ENCODE peak calls at places on chromosomes 1 and 21, in ten cellular contexts. R, I, D, G, C, K, N, A, Y and Z are unnamed samples.

GRCh38 chr1:8055973-8056372 is 29.9 kb upstream of the ERRFI1 start:
- DNase-seq in R (no peak), I (no peak), D (no peak), G (no peak), C (no peak), K (no peak), N (no peak), A (no peak), Y (no peak), Z (no peak)

GRCh38 chr1:41461790-41462679 is 22.4 kb downstream of the EDN2 start:
- DNase-seq in R (no peak), I (no peak), D (no peak), G (no peak), C (no peak), K (no peak), N (no peak), A (no peak), Y (no peak), Z (no peak)

GRCh38 chr1:36626435-36626834 is 143.7 kb upstream of the CSF3R start:
- DNase-seq in R (no peak), I (no peak), D (no peak), G (no peak), C (no peak), K (no peak), N (no peak), A (no peak), Y (no peak), Z (no peak)

GRCh38 chr1:2860476-2861142 is 59.1 kb upstream of the TTC34 start:
- DNase-seq in R (no peak), I (peak), D (no peak), G (no peak), C (no peak), K (no peak), N (no peak), A (no peak), Y (no peak), Z (no peak)

GRCh38 chr1:52585474-52585873 is 16.7 kb upstream of the GPX7 start:
- DNase-seq in R (no peak), I (no peak), D (no peak), G (no peak), C (no peak), K (no peak), N (no peak), A (no peak), Y (no peak), Z (no peak)

GRCh38 chr1:46246548-46247432 is 773 bp upstream of the RAD54L start:
- DNase-seq in R (peak), I (peak), D (peak), G (peak), C (peak), K (no peak), N (no peak), A (no peak), Y (peak), Z (no peak)

GRCh38 chr1:184792450-184792969 is 37.9 kb upstream of the EDEM3 start:
- DNase-seq in R (peak), I (peak), D (peak), G (peak), C (peak), K (peak), N (peak), A (peak), Y (no peak), Z (peak)

GRCh38 chr1:178243119-178243518 is 149.2 kb downstream of the RASAL2 start:
- DNase-seq in R (no peak), I (no peak), D (no peak), G (no peak), C (no peak), K (no peak), N (no peak), A (no peak), Y (no peak), Z (no peak)

GRCh38 chr1:92909321-92909720 is 51.9 kb downstream of the DIPK1A start:
- DNase-seq in R (peak), I (no peak), D (no peak), G (no peak), C (no peak), K (no peak), N (peak), A (no peak), Y (no peak), Z (peak)

GRCh38 chr1:156608036-156608674 is 6.9 kb upstream of the GPATCH4 start:
- DNase-seq in R (no peak), I (no peak), D (no peak), G (peak), C (no peak), K (peak), N (peak), A (no peak), Y (peak), Z (no peak)

GRCh38 chr1:159944623-159945455 is 574 bp downstream of the IGSF9 start:
- DNase-seq in R (no peak), I (no peak), D (no peak), G (no peak), C (no peak), K (no peak), N (no peak), A (no peak), Y (no peak), Z (no peak)

GRCh38 chr1:88021529-88021928 is 662.5 kb upstream of the PKN2 start:
- DNase-seq in R (no peak), I (no peak), D (no peak), G (no peak), C (no peak), K (no peak), N (no peak), A (no peak), Y (no peak), Z (no peak)

GRCh38 chr1:154534263-154534844 is 24.1 kb downstream of the UBE2Q1 start:
- DNase-seq in R (no peak), I (no peak), D (no peak), G (peak), C (no peak), K (peak), N (no peak), A (no peak), Y (peak), Z (no peak)

GRCh38 chr21:16551101-16551695 is 821.4 kb downstream of the USP25 start:
- DNase-seq in R (no peak), I (no peak), D (no peak), G (no peak), C (no peak), K (no peak), N (no peak), A (no peak), Y (no peak), Z (no peak)

GRCh38 chr1:206524739-206525364 is 17.5 kb downstream of the RASSF5 start:
- DNase-seq in R (no peak), I (no peak), D (no peak), G (no peak), C (no peak), K (no peak), N (no peak), A (no peak), Y (no peak), Z (no peak)

GRCh38 chr1:45929257-45929687 is 125.9 kb downstream of the MAST2 start:
- DNase-seq in R (peak), I (no peak), D (no peak), G (peak), C (no peak), K (no peak), N (no peak), A (no peak), Y (no peak), Z (no peak)

GRCh38 chr1:53061859-53062714 is at the start of gene PODN:
- DNase-seq in R (no peak), I (peak), D (no peak), G (no peak), C (peak), K (no peak), N (no peak), A (no peak), Y (no peak), Z (no peak)

GRCh38 chr1:180530501-180530900 is 28.1 kb upstream of the ACBD6 start:
- DNase-seq in R (no peak), I (peak), D (no peak), G (no peak), C (no peak), K (no peak), N (peak), A (no peak), Y (no peak), Z (peak)

GRCh38 chr1:47637111-47637685 is 199.4 kb downstream of the FOXD2 start:
- DNase-seq in R (no peak), I (no peak), D (no peak), G (no peak), C (no peak), K (no peak), N (no peak), A (no peak), Y (no peak), Z (no peak)

GRCh38 chr1:55259906-55260608 is 44.9 kb upstream of the USP24 start:
- DNase-seq in R (no peak), I (no peak), D (no peak), G (no peak), C (no peak), K (no peak), N (no peak), A (no peak), Y (peak), Z (no peak)

GRCh38 chr21:44932366-44933181 is 7.3 kb upstream of the SLX9 start:
- DNase-seq in R (no peak), I (peak), D (no peak), G (no peak), C (no peak), K (no peak), N (no peak), A (peak), Y (peak), Z (no peak)

GRCh38 chr1:11842154-11843041 is 5.2 kb downstream of the NPPA start:
- DNase-seq in R (no peak), I (peak), D (no peak), G (no peak), C (no peak), K (no peak), N (no peak), A (no peak), Y (peak), Z (no peak)

GRCh38 chr1:180571832-180572636 is 13.3 kb downstream of the OVAAL start:
- DNase-seq in R (no peak), I (no peak), D (no peak), G (no peak), C (no peak), K (no peak), N (no peak), A (no peak), Y (peak), Z (no peak)

GRCh38 chr21:15654171-15654570 is 75.6 kb upstream of the USP25 start:
- DNase-seq in R (no peak), I (no peak), D (no peak), G (no peak), C (no peak), K (no peak), N (no peak), A (no peak), Y (no peak), Z (no peak)

GRCh38 chr1:19963636-19964035 is 15.8 kb downstream of the PLA2G2A start:
- DNase-seq in R (no peak), I (no peak), D (no peak), G (no peak), C (no peak), K (no peak), N (no peak), A (no peak), Y (no peak), Z (no peak)

GRCh38 chr1:10152709-10153284 is 57.6 kb upstream of the KIF1B start:
- DNase-seq in R (no peak), I (no peak), D (peak), G (peak), C (no peak), K (peak), N (peak), A (peak), Y (peak), Z (no peak)

GRCh38 chr1:63630666-63631065 is 37.5 kb downstream of the PGM1 start:
- DNase-seq in R (no peak), I (no peak), D (no peak), G (no peak), C (no peak), K (no peak), N (no peak), A (no peak), Y (no peak), Z (no peak)

GRCh38 chr1:162916407-162916806 is 55.4 kb upstream of the CCDC190 start:
- DNase-seq in R (no peak), I (no peak), D (no peak), G (no peak), C (no peak), K (no peak), N (no peak), A (no peak), Y (no peak), Z (no peak)

GRCh38 chr1:59146056-59146455 is 150.8 kb upstream of the FGGY start:
- DNase-seq in R (no peak), I (no peak), D (no peak), G (no peak), C (no peak), K (no peak), N (no peak), A (no peak), Y (no peak), Z (no peak)

GRCh38 chr1:59149435-59149834 is 147.5 kb upstream of the FGGY start:
- DNase-seq in R (no peak), I (no peak), D (no peak), G (no peak), C (no peak), K (no peak), N (no peak), A (no peak), Y (no peak), Z (no peak)

GRCh38 chr1:59143824-59144223 is 153.1 kb upstream of the FGGY start:
- DNase-seq in R (no peak), I (no peak), D (no peak), G (no peak), C (no peak), K (no peak), N (no peak), A (no peak), Y (no peak), Z (peak)

GRCh38 chr1:59144959-59145358 is 151.9 kb upstream of the FGGY start:
- DNase-seq in R (no peak), I (no peak), D (no peak), G (no peak), C (no peak), K (no peak), N (no peak), A (no peak), Y (no peak), Z (no peak)

GRCh38 chr1:59146651-59147358 is 150.1 kb upstream of the FGGY start:
- DNase-seq in R (no peak), I (peak), D (no peak), G (peak), C (no peak), K (peak), N (no peak), A (peak), Y (peak), Z (no peak)
- H3K4me3 ChIP-seq in R (peak), I (peak), D (peak), G (peak), C (peak), K (peak), N (peak), A (peak), Y (peak), Z (peak)

GRCh38 chr1:175207971-175208370 is 15.4 kb upstream of the KIAA0040 start:
- DNase-seq in R (no peak), I (no peak), D (no peak), G (no peak), C (no peak), K (no peak), N (no peak), A (no peak), Y (no peak), Z (no peak)

GRCh38 chr1:175210744-175211143 is 18.2 kb upstream of the KIAA0040 start:
- DNase-seq in R (no peak), I (no peak), D (no peak), G (no peak), C (no peak), K (no peak), N (no peak), A (no peak), Y (no peak), Z (no peak)

GRCh38 chr1:175209493-175209921 is 16.9 kb upstream of the KIAA0040 start:
- DNase-seq in R (no peak), I (no peak), D (no peak), G (no peak), C (no peak), K (no peak), N (no peak), A (no peak), Y (peak), Z (no peak)

GRCh38 chr1:175206687-175207086 is 14.1 kb upstream of the KIAA0040 start:
- DNase-seq in R (no peak), I (no peak), D (no peak), G (no peak), C (no peak), K (no peak), N (no peak), A (no peak), Y (no peak), Z (no peak)

DNA sequence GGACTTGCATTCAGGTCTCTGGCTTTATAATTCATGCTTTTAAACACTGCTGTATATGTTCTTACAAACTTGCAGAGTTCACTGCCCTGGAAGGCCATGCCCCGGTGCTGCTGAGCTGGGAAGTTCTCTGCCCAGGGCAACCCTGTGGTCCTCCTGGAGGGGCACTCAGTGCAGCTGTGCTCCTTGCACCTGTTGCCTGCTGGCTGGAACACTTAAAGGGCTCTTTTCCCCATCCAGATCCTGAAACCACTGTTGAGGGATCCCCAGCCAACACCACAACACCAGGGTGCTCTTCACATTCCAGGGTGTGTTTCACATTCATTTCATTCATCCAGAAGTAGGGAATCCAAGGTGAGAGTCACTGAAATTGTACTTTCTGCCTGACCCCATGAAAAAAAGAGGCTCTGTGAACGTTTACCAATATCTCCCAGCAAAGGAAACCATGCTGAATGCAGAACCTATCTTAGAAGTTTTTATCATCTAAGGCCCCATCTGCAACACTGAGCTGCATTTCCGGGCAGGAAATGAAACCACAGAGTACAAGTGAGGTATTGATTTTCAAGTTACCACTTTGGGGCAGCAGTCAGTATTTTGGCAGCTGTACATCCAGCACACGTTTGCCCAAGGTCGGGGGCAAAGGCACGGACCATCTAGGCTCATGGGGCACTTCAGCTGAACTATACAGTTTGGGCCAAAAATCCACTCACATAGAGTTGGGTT is 16.4 kb upstream of the KIAA0040 start:
- DNase-seq in R (no peak), I (no peak), D (no peak), G (no peak), C (no peak), K (no peak), N (no peak), A (no peak), Y (peak), Z (no peak)
- TF ChIP-seq CTCF in R (no peak), I (no peak), D (no peak), G (no peak), C (no peak), K (no peak), N (no peak), A (no peak), Y (no peak), Z (no peak)

DNA sequence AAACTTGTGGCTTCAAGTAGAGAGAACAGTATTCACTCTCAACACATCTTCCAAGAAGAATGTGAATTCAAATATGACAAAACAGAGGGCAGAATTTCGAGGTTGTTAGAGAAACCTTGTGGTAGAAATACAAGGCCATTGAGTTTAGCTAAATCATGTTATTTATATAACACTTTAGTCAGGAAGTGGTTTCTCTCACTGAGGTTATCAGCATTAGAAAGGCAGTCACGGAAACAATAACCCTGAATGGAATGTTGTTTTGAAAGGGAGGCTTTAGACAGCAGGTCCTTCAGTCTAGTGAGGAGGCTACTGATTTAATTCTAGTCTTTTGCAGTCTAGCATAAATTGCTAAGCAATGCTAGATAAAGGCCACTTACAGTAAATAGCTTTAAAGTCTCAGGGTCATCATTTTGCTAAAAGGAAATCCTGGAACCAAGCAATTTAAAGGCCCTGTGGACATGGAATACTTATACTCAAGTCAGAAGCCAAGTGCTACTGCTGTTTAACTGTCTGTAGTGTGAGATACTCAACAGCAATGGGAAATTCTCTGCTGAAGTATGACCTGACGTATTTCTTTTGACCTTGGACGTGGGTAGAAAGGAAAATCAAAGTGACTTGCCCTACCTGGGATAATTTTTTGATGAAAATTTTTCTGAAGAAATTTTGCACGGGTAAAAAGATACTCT is 89.0 kb upstream of the CHODL start:
- DNase-seq in R (no peak), I (no peak), D (no peak), G (no peak), C (no peak), K (no peak), N (no peak), A (no peak), Y (peak), Z (no peak)
- H3K4me3 ChIP-seq in R (no peak), I (no peak), D (no peak), G (no peak), C (no peak), K (no peak), N (no peak), A (no peak), Y (no peak), Z (no peak)

DNA sequence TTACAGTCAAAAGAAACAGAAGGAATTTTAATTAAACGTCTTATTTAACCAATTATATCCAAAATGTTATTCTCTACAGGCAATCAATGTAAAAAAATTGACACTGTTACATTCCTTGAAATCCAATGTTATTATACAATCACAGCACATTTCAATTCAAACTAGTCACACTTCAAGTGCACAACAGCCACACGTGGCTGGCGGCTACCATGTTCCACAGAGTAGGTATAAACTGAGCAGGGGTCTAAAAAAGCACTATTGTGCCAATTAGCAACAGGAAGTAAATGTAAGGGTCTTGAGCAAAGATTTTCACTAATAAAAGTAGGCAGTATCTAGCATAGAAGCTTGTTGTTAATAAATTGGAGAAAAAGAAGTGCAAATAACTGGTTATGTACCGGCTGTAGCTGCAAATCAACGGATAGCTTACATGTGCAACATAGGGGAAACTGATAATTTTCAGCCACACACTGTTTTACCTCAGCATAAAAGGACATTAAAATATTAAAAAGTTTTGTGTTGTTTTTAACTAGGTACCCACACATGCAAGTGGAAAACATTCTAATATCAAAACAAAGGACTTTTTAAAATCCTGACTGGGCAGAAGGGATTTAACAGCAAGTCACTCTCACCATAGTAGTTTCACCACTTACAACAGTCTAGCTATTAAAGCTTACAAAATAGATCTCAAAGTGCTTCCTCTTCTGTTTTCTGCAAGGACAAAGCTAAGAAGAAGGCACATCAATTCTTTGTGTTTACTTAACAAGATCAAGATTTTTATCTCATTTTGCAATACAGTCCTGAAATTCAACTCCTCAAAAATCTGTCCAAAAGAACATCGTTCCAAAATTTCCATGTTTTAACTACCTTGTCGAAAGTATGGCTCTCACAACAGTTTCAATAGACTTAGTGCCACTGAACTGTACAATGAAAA is 2.5 kb downstream of the CSDE1 start:
- DNase-seq in R (no peak), I (no peak), D (no peak), G (no peak), C (no peak), K (no peak), N (no peak), A (no peak), Y (no peak), Z (no peak)
- TF ChIP-seq CTCF in R (no peak), I (no peak), D (no peak), G (no peak), C (no peak), K (no peak), N (no peak), A (no peak), Y (no peak), Z (no peak)